ENCODE peak calls at places on chromosomes 7 and 10, in ten cellular contexts. L is ovary; T is CD8-positive, alpha-beta T cell; S is fibroblast of the aortic adventitia; P is right atrium auricular region; O is dorsolateral prefrontal cortex; E is GM12865; V is AG09309; C is type B pancreatic cell; B is cardiac muscle cell. J is an unnamed sample.

GRCh38 chr10:130403153-130403890 is 267.1 kb downstream of the GLRX3 start:
- DNase-seq in L (no peak), T (no peak), S (no peak), P (peak; percentile 43), O (no peak), E (no peak), V (no peak), C (no peak), B (no peak), J (no peak)

GRCh38 chr10:128865398-128865797 is 601.6 kb upstream of the MGMT start:
- DNase-seq in L (no peak), T (no peak), S (no peak), P (no peak), O (no peak), E (no peak), V (no peak), C (no peak), B (no peak), J (no peak)

GRCh38 chr10:108612485-108612884 is 1310.8 kb downstream of the XPNPEP1 start:
- DNase-seq in L (no peak), T (no peak), S (no peak), P (no peak), O (no peak), E (no peak), V (no peak), C (no peak), B (no peak), J (no peak)

GRCh38 chr7:24057243-24057642 is 226.7 kb upstream of the NPY start:
- DNase-seq in L (no peak), T (no peak), S (no peak), P (no peak), O (no peak), E (no peak), V (no peak), C (no peak), B (no peak), J (no peak)

GRCh38 chr7:155776606-155777005 is 35.7 kb downstream of the SHH start:
- DNase-seq in L (no peak), T (no peak), S (no peak), P (no peak), O (no peak), E (no peak), V (no peak), C (no peak), B (no peak), J (no peak)

GRCh38 chr10:24168258-24169170 is 40.4 kb upstream of the KIAA1217 start:
- DNase-seq in L (no peak), T (no peak), S (peak; percentile 27), P (no peak), O (no peak), E (no peak), V (no peak), C (no peak), B (peak; percentile 9), J (no peak)

GRCh38 chr7:41832936-41833335 is 130.0 kb upstream of the INHBA start:
- DNase-seq in L (no peak), T (no peak), S (no peak), P (no peak), O (no peak), E (no peak), V (no peak), C (no peak), B (no peak), J (no peak)

GRCh38 chr10:62618576-62619408 is 185.7 kb upstream of the ADO start:
- DNase-seq in L (no peak), T (no peak), S (peak; percentile 88), P (no peak), O (no peak), E (peak; percentile 61), V (peak; percentile 94), C (no peak), B (no peak), J (no peak)

GRCh38 chr10:35328404-35329037 is 7.8 kb upstream of the CCNY start:
- DNase-seq in L (no peak), T (no peak), S (peak; percentile 67), P (no peak), O (no peak), E (no peak), V (peak; percentile 20), C (no peak), B (no peak), J (no peak)

GRCh38 chr10:102752934-102753664 is 9.4 kb downstream of the WBP1L start:
- DNase-seq in L (no peak), T (no peak), S (peak; percentile 90), P (peak; percentile 63), O (no peak), E (peak; percentile 63), V (no peak), C (no peak), B (peak; percentile 41), J (peak; percentile 50)

GRCh38 chr10:14742815-14743214 is 31.9 kb downstream of the FAM107B start:
- DNase-seq in L (no peak), T (no peak), S (no peak), P (no peak), O (no peak), E (peak; percentile 59), V (no peak), C (no peak), B (no peak), J (peak; percentile 46)

GRCh38 chr7:82672078-82672477 is 228.5 kb upstream of the CACNA2D1 start:
- DNase-seq in L (no peak), T (no peak), S (no peak), P (no peak), O (no peak), E (no peak), V (no peak), C (no peak), B (no peak), J (no peak)
- TF ChIP-seq CTCF in L (no peak), T (no peak), S (no peak), P (no peak), O (no peak), E (no peak), V (no peak), C (no peak), B (no peak), J (no peak)

DNA sequence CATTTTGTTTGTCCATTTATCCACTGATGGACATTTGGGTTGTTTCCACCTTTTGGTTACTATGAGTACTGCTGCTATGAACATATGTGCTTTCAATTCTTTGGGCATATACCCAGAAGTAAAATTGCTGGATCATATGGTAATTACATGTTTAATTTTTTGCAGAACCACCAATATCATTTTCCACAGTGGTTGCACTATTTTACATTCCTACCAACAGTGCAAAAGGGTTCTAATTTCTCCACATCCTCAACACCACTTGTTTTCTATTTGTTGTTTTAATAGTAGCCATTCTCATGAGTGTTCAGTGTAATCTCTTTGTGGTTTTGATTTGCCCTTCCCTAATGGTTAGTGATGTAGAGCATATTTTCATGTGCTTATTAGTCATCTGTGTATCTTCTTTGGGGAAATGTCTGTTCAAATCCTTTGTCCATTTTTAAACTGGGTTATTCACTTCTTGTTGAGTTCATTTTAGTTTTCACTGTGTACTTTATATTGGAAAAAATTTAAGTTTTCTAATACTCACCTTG is 101.9 kb downstream of the HIBADH start:
- DNase-seq in L (no peak), T (no peak), S (peak; percentile 67), P (no peak), O (no peak), E (no peak), V (peak; percentile 67), C (no peak), B (no peak), J (no peak)
- TF ChIP-seq CTCF in L (no peak), T (no peak), S (peak; percentile 18), P (no peak), O (no peak), E (no peak), V (peak; percentile 18), C (no peak), B (peak; percentile 17), J (no peak)

GRCh38 chr7:145175366-145175765 is 339.5 kb upstream of the TPK1 start:
- DNase-seq in L (no peak), T (no peak), S (no peak), P (no peak), O (no peak), E (no peak), V (no peak), C (no peak), B (no peak), J (no peak)

GRCh38 chr7:145168427-145168826 is 332.6 kb upstream of the TPK1 start:
- DNase-seq in L (no peak), T (no peak), S (no peak), P (no peak), O (no peak), E (no peak), V (no peak), C (no peak), B (no peak), J (no peak)

GRCh38 chr7:145168879-145169278 is 333.0 kb upstream of the TPK1 start:
- DNase-seq in L (no peak), T (no peak), S (no peak), P (no peak), O (no peak), E (no peak), V (no peak), C (no peak), B (no peak), J (no peak)

DNA sequence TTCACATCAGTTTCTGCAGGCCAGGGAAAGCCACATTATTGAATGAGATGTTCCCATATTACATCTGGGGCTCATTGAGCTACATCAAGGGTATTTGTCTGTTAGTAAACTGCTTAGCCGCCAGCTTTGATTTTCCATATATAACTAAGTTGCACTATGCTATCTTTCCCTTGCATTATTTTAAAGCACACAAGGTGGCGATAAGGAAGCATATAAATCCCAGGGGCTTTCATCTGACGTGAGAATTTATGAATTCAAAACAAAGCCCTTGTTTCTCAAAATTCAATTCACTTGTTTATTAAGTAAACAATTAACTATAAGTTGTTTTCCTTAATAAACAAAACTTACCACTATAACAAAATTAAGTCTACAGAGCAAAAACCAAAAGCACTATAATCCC is 334.1 kb upstream of the TPK1 start:
- DNase-seq in L (no peak), T (no peak), S (no peak), P (no peak), O (no peak), E (no peak), V (no peak), C (no peak), B (peak; percentile 26), J (no peak)
- TF ChIP-seq CTCF in L (no peak), T (no peak), S (no peak), P (no peak), O (no peak), E (no peak), V (no peak), C (peak; percentile 60), B (no peak), J (no peak)

DNA sequence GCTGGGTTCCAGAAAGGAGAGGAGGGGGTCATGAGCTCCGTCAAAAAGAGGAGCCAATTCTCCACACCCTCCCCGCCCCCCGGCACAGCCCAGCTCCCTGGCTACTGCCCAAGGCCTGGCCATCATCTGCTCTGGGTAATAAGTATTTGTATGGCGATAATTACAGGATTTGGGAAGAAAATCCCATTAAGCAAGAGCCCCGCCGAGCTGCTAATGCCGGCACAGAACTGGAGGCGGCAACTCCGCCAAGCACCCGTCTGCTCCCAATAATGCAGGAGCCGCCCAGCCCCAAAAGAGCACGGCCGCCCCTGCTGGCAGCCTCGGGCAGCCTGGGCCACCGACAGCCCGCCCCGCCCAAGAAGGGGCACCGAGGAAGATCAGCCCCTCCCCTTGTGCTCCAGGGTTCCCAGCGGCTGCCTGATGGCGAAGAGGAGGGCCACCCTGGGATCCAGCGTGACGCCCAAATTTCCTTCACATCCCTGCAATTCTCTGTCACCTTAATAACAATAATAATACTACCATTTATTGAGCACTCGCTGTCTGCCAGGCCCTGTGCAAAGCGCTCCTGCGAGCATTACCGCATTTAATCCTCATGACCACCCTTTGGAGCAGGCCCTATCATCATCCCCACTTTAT is 5.9 kb downstream of the SLIT1 start:
- DNase-seq in L (no peak), T (no peak), S (no peak), P (no peak), O (peak; percentile 44), E (no peak), V (no peak), C (no peak), B (peak; percentile 70), J (no peak)
- TF ChIP-seq CTCF in L (no peak), T (no peak), S (peak; percentile 33), P (peak; percentile 47), O (peak; percentile 24), E (no peak), V (no peak), C (peak; percentile 68), B (peak; percentile 23), J (no peak)

J was measured in GM13976.